ENCODE peak calls at places on chromosome 7, in seven cellular contexts. G is endodermal cell, U is GM23248, W is SK-N-SH, H is OCI-LY7, F is hepatocyte, C is cardiac muscle cell. J is an unnamed sample.

GRCh38 chr7:151704284-151704968 is 172.5 kb downstream of the PRKAG2 start:
- DNase-seq in G (no peak), U (no peak), W (peak), H (no peak), F (no peak), C (no peak), J (no peak)

GRCh38 chr7:142696456-142697179 is 52.7 kb upstream of the PRSS1 start:
- DNase-seq in G (peak), U (no peak), W (no peak), H (no peak), F (no peak), C (no peak), J (no peak)

GRCh38 chr7:16661924-16662323 is 15.9 kb downstream of the BZW2 start:
- DNase-seq in G (no peak), U (no peak), W (no peak), H (no peak), F (no peak), C (peak), J (no peak)

GRCh38 chr7:84548366-84549085 is 353.9 kb upstream of the SEMA3A start:
- DNase-seq in G (peak), U (peak), W (no peak), H (no peak), F (no peak), C (peak), J (no peak)

GRCh38 chr7:33813331-33813730 is 92.0 kb upstream of the BMPER start:
- DNase-seq in G (no peak), U (no peak), W (no peak), H (no peak), F (no peak), C (no peak), J (no peak)

GRCh38 chr7:153110606-153111005 is 351.1 kb downstream of the ACTR3B start:
- DNase-seq in G (no peak), U (no peak), W (no peak), H (no peak), F (no peak), C (no peak), J (no peak)

GRCh38 chr7:101935521-101936141 is 118.2 kb downstream of the CUX1 start:
- DNase-seq in G (peak), U (no peak), W (no peak), H (peak), F (no peak), C (no peak), J (peak)

GRCh38 chr7:151477867-151478266 is 37.9 kb upstream of the CRYGN start:
- DNase-seq in G (no peak), U (no peak), W (no peak), H (no peak), F (no peak), C (no peak), J (no peak)

GRCh38 chr7:157782041-157782440 is 445.2 kb downstream of the DNAJB6 start:
- DNase-seq in G (no peak), U (no peak), W (no peak), H (no peak), F (no peak), C (no peak), J (no peak)

GRCh38 chr7:157785021-157785441 is 448.2 kb downstream of the DNAJB6 start:
- DNase-seq in G (no peak), U (no peak), W (no peak), H (no peak), F (no peak), C (no peak), J (no peak)

GRCh38 chr7:2001601-2002442 is 230.9 kb downstream of the MAD1L1 start:
- DNase-seq in G (no peak), U (no peak), W (no peak), H (no peak), F (no peak), C (no peak), J (no peak)

GRCh38 chr7:108442039-108442568 is 14.1 kb downstream of the NRCAM start:
- DNase-seq in G (no peak), U (no peak), W (no peak), H (no peak), F (no peak), C (no peak), J (no peak)

GRCh38 chr7:15556706-15557105 is 5.1 kb downstream of the AGMO start:
- DNase-seq in G (no peak), U (no peak), W (no peak), H (no peak), F (no peak), C (no peak), J (no peak)

GRCh38 chr7:1459930-1460756 is 873 bp upstream of the MICALL2 start:
- DNase-seq in G (no peak), U (peak), W (no peak), H (no peak), F (peak), C (no peak), J (peak)

GRCh38 chr7:50577569-50577968 is 12.4 kb upstream of the DDC start:
- DNase-seq in G (no peak), U (no peak), W (no peak), H (no peak), F (no peak), C (no peak), J (no peak)

GRCh38 chr7:42617781-42618457 is 294.0 kb downstream of the C7orf25 start:
- DNase-seq in G (peak), U (no peak), W (no peak), H (no peak), F (peak), C (peak), J (no peak)

GRCh38 chr7:131027287-131027773 is 293.3 kb upstream of the KLF14 start:
- DNase-seq in G (peak), U (peak), W (peak), H (no peak), F (peak), C (no peak), J (peak)

GRCh38 chr7:34756025-34756437 is 98.0 kb downstream of the NPSR1 start:
- DNase-seq in G (no peak), U (no peak), W (no peak), H (no peak), F (no peak), C (no peak), J (no peak)

GRCh38 chr7:20407585-20408466 is 77.1 kb downstream of the ITGB8 start:
- DNase-seq in G (peak), U (peak), W (no peak), H (no peak), F (no peak), C (peak), J (peak)

GRCh38 chr7:157875230-157876179 is 538.7 kb downstream of the DNAJB6 start:
- DNase-seq in G (peak), U (peak), W (peak), H (peak), F (peak), C (peak), J (no peak)

DNA sequence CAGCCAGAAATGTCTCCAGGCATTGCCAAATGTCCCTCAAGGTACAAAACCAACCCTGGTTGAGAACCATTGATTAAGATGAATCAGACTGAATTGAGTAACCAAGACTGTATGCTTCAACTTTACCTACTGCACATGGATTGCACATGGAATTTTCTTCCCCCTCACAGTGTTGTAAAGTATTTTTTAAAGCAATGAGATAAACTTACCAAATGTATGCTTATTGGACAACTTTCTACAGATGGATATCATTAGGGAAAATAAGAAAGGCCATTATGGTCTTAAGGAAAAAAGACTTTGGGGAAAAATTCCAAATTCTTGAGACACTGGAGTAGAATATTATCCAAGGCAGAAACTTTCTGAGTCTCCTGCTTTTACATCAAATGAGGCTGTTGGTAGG is 20.9 kb upstream of the MTPN start:
- DNase-seq in G (no peak), U (peak), W (no peak), H (no peak), F (no peak), C (no peak), J (no peak)
- H3K27ac ChIP-seq in G (no peak), U (no peak), W (no peak), H (no peak), F (no peak), C (no peak), J (no peak)

GRCh38 chr7:128454808-128455555 is 696 bp upstream of the HILPDA start:
- DNase-seq in G (no peak), U (peak), W (no peak), H (peak), F (peak), C (peak), J (no peak)
- H3K4me3 ChIP-seq in G (peak), U (peak), W (peak), H (peak), F (peak), C (peak), J (peak)

DNA sequence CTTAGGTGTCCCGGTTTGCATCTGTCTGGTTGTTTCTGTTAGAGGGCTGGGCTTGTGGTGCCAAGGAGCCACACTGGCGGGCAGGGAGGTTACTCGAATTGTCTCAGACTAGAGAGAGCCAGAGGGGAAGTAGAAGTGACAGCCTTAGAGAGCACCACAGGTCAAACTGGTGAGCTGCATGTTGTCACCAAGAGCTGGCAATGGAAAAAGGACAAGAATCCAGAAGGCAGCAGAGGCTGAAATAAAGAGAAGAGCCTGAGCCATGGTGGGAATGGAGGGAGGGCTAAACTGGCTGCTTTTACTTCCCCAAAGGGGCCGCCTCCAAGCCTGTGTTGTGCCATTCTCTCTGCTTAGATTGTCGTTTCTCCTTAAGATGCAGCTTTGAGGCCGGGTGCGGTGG is 31.1 kb upstream of the RHBDD2 start:
- DNase-seq in G (no peak), U (no peak), W (no peak), H (no peak), F (no peak), C (no peak), J (no peak)
- H3K27ac ChIP-seq in G (no peak), U (no peak), W (no peak), H (no peak), F (no peak), C (no peak), J (no peak)

GRCh38 chr7:120992272-120993010 is 3.9 kb downstream of the CPED1 start:
- DNase-seq in G (no peak), U (no peak), W (no peak), H (no peak), F (no peak), C (no peak), J (no peak)
- H3K4me3 ChIP-seq in G (no peak), U (peak), W (peak), H (no peak), F (peak), C (no peak), J (no peak)

DNA sequence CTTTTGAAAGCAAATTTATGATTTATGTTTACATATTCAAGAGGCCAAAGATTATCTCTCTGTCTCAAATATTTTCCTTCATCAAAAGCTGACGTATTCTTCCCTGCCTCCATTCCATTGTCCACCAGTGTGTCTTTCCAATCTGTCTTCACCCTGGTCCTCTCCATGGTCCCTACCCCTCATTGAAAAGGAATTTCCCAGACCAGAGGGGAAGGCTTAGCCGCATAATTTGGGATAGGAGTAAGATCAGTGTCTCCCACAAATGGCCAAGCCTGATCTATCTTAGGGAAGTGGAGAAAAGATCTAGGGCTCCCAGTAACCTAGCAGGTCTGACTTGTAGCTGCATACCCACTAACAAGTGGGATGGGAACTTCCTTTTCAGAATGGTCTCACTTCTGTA is 46.3 kb upstream of the ZNF800 start:
- DNase-seq in G (no peak), U (no peak), W (no peak), H (no peak), F (no peak), C (no peak), J (no peak)
- H3K27ac ChIP-seq in G (no peak), U (no peak), W (no peak), H (no peak), F (no peak), C (no peak), J (no peak)

GRCh38 chr7:144824360-144824759 is 11.5 kb downstream of the TPK1 start:
- DNase-seq in G (no peak), U (peak), W (no peak), H (no peak), F (no peak), C (no peak), J (no peak)

GRCh38 chr7:144827581-144828139 is 8.2 kb downstream of the TPK1 start:
- DNase-seq in G (peak), U (peak), W (no peak), H (no peak), F (peak), C (peak), J (no peak)

GRCh38 chr7:144830024-144830785 is 5.6 kb downstream of the TPK1 start:
- DNase-seq in G (no peak), U (peak), W (no peak), H (no peak), F (peak), C (no peak), J (no peak)

GRCh38 chr7:144822223-144822622 is 13.6 kb downstream of the TPK1 start:
- DNase-seq in G (no peak), U (no peak), W (no peak), H (no peak), F (no peak), C (no peak), J (no peak)

GRCh38 chr7:144826248-144826647 is 9.6 kb downstream of the TPK1 start:
- DNase-seq in G (no peak), U (peak), W (no peak), H (no peak), F (no peak), C (no peak), J (no peak)
- H3K4me3 ChIP-seq in G (no peak), U (no peak), W (no peak), H (peak), F (no peak), C (no peak), J (no peak)